ENCODE peak calls at places on chromosomes 3 and 15, in nine cellular contexts. Q, D, F, K, X, B, Z, M and V are unnamed samples.

GRCh38 chr15:99511865-99512632 is 53.7 kb upstream of the MEF2A start:
- DNase-seq in B (no peak), Z (no peak), X (no peak), D (peak), Q (peak), M (no peak), K (no peak), F (no peak), V (no peak)

GRCh38 chr3:50264389-50264963 is 4.5 kb upstream of the SEMA3B start:
- DNase-seq in Q (peak), M (peak), D (peak), X (no peak), K (peak), Z (peak), F (peak), B (no peak), V (peak)

GRCh38 chr3:13282528-13282985 is 137.6 kb downstream of the NUP210 start:
- DNase-seq in X (peak), Z (no peak), F (no peak), M (no peak), D (no peak), B (peak), Q (peak), K (no peak), V (no peak)

GRCh38 chr15:98123297-98123696 is 162.8 kb downstream of the ARRDC4 start:
- DNase-seq in K (no peak), M (no peak), X (no peak), Z (peak), Q (no peak), F (no peak), D (no peak), B (no peak), V (no peak)

GRCh38 chr15:84638103-84638502 is 16.0 kb downstream of the WDR73 start:
- DNase-seq in D (no peak), F (no peak), X (peak), B (no peak), M (no peak), Q (no peak), Z (no peak), K (peak), V (no peak)

GRCh38 chr3:101466465-101467309 is 46.3 kb downstream of the SENP7 start:
- DNase-seq in X (peak), M (no peak), K (no peak), Z (no peak), D (no peak), B (no peak), Q (no peak), F (no peak), V (no peak)

GRCh38 chr15:57367556-57367955 is 8.7 kb upstream of the CGNL1 start:
- DNase-seq in B (no peak), M (no peak), K (no peak), D (no peak), F (no peak), Z (no peak), X (no peak), Q (no peak), V (no peak)

GRCh38 chr3:17707813-17708543 is 34.5 kb downstream of the TBC1D5 start:
- DNase-seq in M (no peak), X (no peak), D (peak), Z (no peak), K (no peak), Q (no peak), B (no peak), F (no peak), V (no peak)

GRCh38 chr3:58679974-58680656 is 13.5 kb upstream of the FAM3D start:
- DNase-seq in M (no peak), Z (no peak), X (no peak), K (no peak), D (no peak), F (no peak), Q (no peak), B (peak), V (no peak)

GRCh38 chr3:71998995-71999673 is 214.2 kb upstream of the PROK2 start:
- DNase-seq in M (no peak), D (peak), Q (no peak), X (no peak), Z (peak), K (peak), F (no peak), B (no peak), V (peak)

GRCh38 chr15:75840659-75841058 is 2.6 kb upstream of the UBE2Q2 start:
- DNase-seq in Z (peak), B (no peak), M (no peak), K (peak), F (no peak), D (peak), X (no peak), Q (no peak), V (peak)

GRCh38 chr3:145739926-145740325 is 421.1 kb downstream of the PLOD2 start:
- DNase-seq in B (no peak), Z (no peak), F (no peak), Q (no peak), D (peak), X (no peak), K (peak), M (no peak), V (no peak)

GRCh38 chr3:116338713-116339112 is 106.6 kb downstream of the LSAMP start:
- DNase-seq in K (no peak), B (no peak), D (no peak), F (no peak), Q (no peak), M (no peak), Z (no peak), X (peak), V (no peak)

GRCh38 chr15:40242671-40243070 is 3.8 kb downstream of the PAK6 start:
- DNase-seq in F (peak), B (no peak), M (peak), K (no peak), Q (no peak), D (no peak), X (no peak), Z (no peak), V (no peak)

GRCh38 chr3:178082508-178082907 is 453.7 kb upstream of the KCNMB2 start:
- DNase-seq in Z (no peak), Q (no peak), X (no peak), M (no peak), D (no peak), B (no peak), K (no peak), F (no peak), V (no peak)

GRCh38 chr3:128416578-128417150 is 50.0 kb downstream of the DNAJB8 start:
- DNase-seq in Z (peak), Q (no peak), D (peak), B (no peak), F (no peak), X (no peak), K (peak), M (no peak), V (peak)

GRCh38 chr15:48671381-48672022 is 26.0 kb upstream of the FBN1 start:
- DNase-seq in X (no peak), M (no peak), F (no peak), Z (peak), B (no peak), D (peak), K (peak), Q (peak), V (no peak)

GRCh38 chr3:108008106-108008505 is 82.7 kb downstream of the CD47 start:
- DNase-seq in B (no peak), X (no peak), Z (no peak), Q (no peak), F (no peak), K (no peak), D (no peak), M (no peak), V (no peak)

GRCh38 chr15:51780636-51781035 is 29.2 kb downstream of the TMOD2 start:
- DNase-seq in B (no peak), Q (no peak), X (no peak), D (peak), F (no peak), Z (no peak), M (no peak), K (peak), V (no peak)

GRCh38 chr15:76140069-76140454 is 80.3 kb downstream of the TMEM266 start:
- DNase-seq in X (peak), Q (no peak), B (no peak), Z (no peak), D (peak), F (no peak), K (peak), M (no peak), V (no peak)

GRCh38 chr3:8424281-8424680 is 77.3 kb upstream of the LMCD1 start:
- DNase-seq in D (no peak), K (no peak), Z (no peak), B (no peak), M (no peak), X (no peak), Q (no peak), F (no peak), V (no peak)

GRCh38 chr3:8421711-8422110 is 79.9 kb upstream of the LMCD1 start:
- DNase-seq in Z (no peak), F (no peak), B (no peak), D (no peak), Q (no peak), X (no peak), K (no peak), M (no peak), V (no peak)

GRCh38 chr3:8420613-8421012 is 81.0 kb upstream of the LMCD1 start:
- DNase-seq in K (no peak), M (no peak), D (no peak), B (no peak), Z (no peak), Q (no peak), X (no peak), F (no peak), V (no peak)

GRCh38 chr3:8423307-8423706 is 78.3 kb upstream of the LMCD1 start:
- DNase-seq in M (no peak), Z (no peak), K (no peak), B (no peak), Q (no peak), X (no peak), D (no peak), F (no peak), V (no peak)

GRCh38 chr3:8421267-8421666 is 80.4 kb upstream of the LMCD1 start:
- DNase-seq in Z (no peak), D (no peak), B (no peak), M (no peak), Q (no peak), X (peak), F (no peak), K (no peak), V (no peak)
- TF ChIP-seq CTCF in Z (peak), D (no peak), B (no peak), M (no peak), Q (no peak), X (peak), F (no peak), K (no peak), V (peak)

GRCh38 chr3:122903171-122903570 is 108.3 kb downstream of the SLC49A4 start:
- DNase-seq in K (no peak), D (no peak), B (no peak), Z (no peak), X (peak), Q (no peak), M (no peak), F (no peak), V (no peak)
- TF ChIP-seq CTCF in K (no peak), D (no peak), B (no peak), Z (no peak), X (no peak), Q (no peak), M (no peak), F (no peak), V (no peak)

DNA sequence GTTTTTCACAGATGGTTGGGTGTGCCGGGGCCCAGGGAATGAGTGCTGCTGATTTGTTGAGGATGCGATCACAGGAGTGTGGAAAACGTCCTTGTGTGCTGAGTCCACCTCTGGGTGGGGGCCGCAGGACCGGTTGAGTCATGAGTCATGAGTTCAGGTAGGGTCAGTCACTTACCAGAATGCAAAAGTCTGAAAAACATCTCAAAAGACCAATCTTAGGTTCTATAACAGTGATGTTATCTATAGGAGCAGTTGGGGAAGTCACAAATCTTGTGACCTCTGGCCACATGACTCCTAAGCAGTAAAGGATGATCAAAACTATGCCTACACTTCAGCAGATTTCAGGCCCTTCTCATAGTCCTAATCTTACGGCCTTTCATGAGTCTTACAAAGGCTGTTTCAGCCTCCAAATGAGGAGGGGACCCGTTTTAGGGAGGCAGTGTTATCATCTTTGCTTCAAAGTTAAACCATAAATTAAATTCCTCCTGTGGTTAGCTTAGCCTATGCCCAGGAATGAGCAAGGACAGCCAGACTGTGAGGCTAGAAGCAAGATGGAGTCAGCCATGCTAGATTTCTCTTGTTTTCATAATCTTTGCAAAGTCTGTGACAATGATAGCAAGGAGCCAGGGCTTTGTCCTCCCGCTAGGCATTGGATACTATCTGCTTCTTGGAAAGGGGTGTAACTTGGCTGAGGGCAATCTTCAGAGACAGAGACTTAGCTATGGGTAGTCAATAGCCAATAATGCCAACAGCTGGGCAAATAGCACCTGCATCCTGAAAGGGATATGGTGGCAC is 30.6 kb upstream of the PIAS1 start:
- DNase-seq in K (no peak), Q (no peak), X (no peak), F (no peak), B (no peak), M (no peak), D (no peak), Z (no peak), V (no peak)
- TF ChIP-seq CTCF in K (no peak), Q (no peak), X (no peak), F (no peak), B (no peak), M (no peak), D (no peak), Z (no peak), V (no peak)

GRCh38 chr15:26075770-26076169 is 212.6 kb upstream of the ATP10A start:
- DNase-seq in D (no peak), Z (no peak), F (no peak), K (no peak), B (no peak), M (no peak), X (no peak), Q (no peak), V (no peak)

GRCh38 chr15:26070095-26070532 is 207.0 kb upstream of the ATP10A start:
- DNase-seq in D (no peak), B (no peak), Z (no peak), F (peak), M (no peak), K (no peak), X (no peak), Q (no peak), V (no peak)

GRCh38 chr15:26069204-26069603 is 206.1 kb upstream of the ATP10A start:
- DNase-seq in F (no peak), D (no peak), X (no peak), K (no peak), Z (no peak), M (no peak), Q (no peak), B (no peak), V (no peak)

GRCh38 chr15:26073430-26074333 is 210.6 kb upstream of the ATP10A start:
- DNase-seq in X (no peak), Z (no peak), D (no peak), Q (no peak), M (no peak), B (no peak), F (no peak), K (no peak), V (no peak)
- TF ChIP-seq CTCF in X (peak), Z (peak), D (no peak), Q (no peak), M (no peak), B (no peak), F (no peak), K (no peak), V (no peak)